ENCODE peak calls at places on chromosome 7, in ten cellular contexts. L is gastrocnemius medialis, N is left lung, V is GM23248, H is BJ, W is spleen, M is A549, E is upper lobe of right lung, B is AG09309, U is astrocyte of the spinal cord. D is an unnamed sample.

GRCh38 chr7:142784096-142784495 is 13.3 kb downstream of the PRSS2 start:
- DNase-seq in W (no peak), E (no peak), B (no peak), V (no peak), L (no peak), M (no peak), H (no peak), N (no peak), U (no peak), D (no peak)

GRCh38 chr7:108684629-108685028 is 115.0 kb downstream of the DNAJB9 start:
- DNase-seq in V (no peak), L (no peak), B (no peak), W (no peak), H (no peak), E (no peak), U (peak), M (no peak), N (no peak), D (no peak)

GRCh38 chr7:105909742-105910141 is 33.3 kb upstream of the ATXN7L1 start:
- DNase-seq in M (no peak), U (no peak), V (no peak), B (no peak), E (no peak), N (no peak), L (no peak), H (no peak), W (no peak), D (no peak)

GRCh38 chr7:12731775-12732174 is 44.3 kb downstream of the ARL4A start:
- DNase-seq in B (no peak), E (no peak), M (no peak), V (no peak), W (no peak), L (no peak), U (no peak), H (no peak), N (no peak), D (no peak)

GRCh38 chr7:43647772-43648643 is 65.1 kb downstream of the STK17A start:
- DNase-seq in N (peak), M (peak), H (peak), B (peak), U (peak), V (peak), E (peak), W (peak), L (peak), D (peak)

GRCh38 chr7:159143780-159144755 is 599 bp downstream of the VIPR2 start:
- DNase-seq in H (no peak), L (no peak), E (no peak), U (peak), W (peak), B (no peak), V (peak), M (no peak), N (no peak), D (no peak)

GRCh38 chr7:84536256-84536870 is 341.8 kb upstream of the SEMA3A start:
- DNase-seq in N (no peak), L (no peak), U (no peak), B (no peak), E (no peak), H (no peak), V (peak), W (no peak), M (peak), D (no peak)

GRCh38 chr7:114413741-114414140 is 874 bp upstream of the FOXP2 start:
- DNase-seq in E (no peak), W (no peak), H (no peak), L (no peak), N (no peak), U (peak), B (no peak), M (no peak), V (peak), D (no peak)

GRCh38 chr7:21429786-21430574 is 2.1 kb downstream of the SP4 start:
- DNase-seq in V (no peak), U (no peak), E (no peak), N (no peak), W (no peak), B (no peak), L (no peak), M (no peak), H (no peak), D (no peak)

GRCh38 chr7:55957190-55957589 is 5.5 kb downstream of the MRPS17 start:
- DNase-seq in B (no peak), E (no peak), M (no peak), W (no peak), L (no peak), N (no peak), V (no peak), H (no peak), U (no peak), D (no peak)

GRCh38 chr7:936131-937054 is 18.1 kb downstream of the ADAP1 start:
- DNase-seq in U (peak), V (peak), N (peak), H (no peak), B (no peak), E (peak), L (no peak), M (peak), W (peak), D (peak)

DNA sequence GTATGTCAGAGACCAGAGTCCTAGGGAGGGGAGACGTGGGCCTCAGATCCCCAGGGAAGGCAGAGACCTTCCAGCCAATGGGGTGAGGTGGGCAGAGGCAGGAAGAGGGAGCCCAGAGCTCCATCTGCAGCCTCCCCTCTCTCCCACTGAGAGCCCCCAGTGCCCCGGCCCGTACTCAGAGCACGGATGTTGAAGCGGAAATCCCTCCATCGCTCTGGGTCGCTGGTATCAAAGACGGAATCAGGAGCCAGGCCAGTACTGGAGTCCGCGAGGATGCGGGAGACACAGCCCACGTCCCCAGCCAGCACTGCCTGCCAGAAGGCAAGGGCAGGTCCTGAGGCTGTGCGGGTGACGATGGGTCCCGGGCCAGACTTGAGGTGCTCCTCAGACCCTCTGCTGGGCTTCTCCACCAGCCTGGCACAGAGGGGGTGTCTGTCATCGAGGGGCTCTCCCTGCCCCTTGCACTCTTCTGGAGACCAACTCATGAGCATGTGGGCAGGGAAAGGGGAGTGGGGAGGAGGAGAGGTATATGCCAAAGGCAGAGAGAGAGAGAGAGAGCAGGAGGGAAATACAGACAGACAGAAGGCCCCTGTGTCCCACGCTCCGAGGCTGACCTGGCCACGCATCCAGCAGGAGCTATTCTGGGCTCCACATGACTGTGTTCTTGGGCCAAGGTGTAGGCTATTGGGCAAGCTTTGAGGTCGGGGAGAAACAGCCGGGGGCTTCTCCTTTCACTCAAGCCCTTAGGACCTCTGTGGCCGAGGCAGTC is at the start of gene ASB10:
- DNase-seq in U (no peak), N (no peak), V (no peak), H (no peak), E (peak), W (peak), M (no peak), B (no peak), L (peak), D (no peak)
- H3K4me3 ChIP-seq in U (no peak), N (no peak), V (no peak), H (no peak), E (no peak), W (no peak), M (no peak), B (no peak), L (peak), D (no peak)

GRCh38 chr7:68038621-68039314 is 1042.1 kb downstream of the TYW1 start:
- DNase-seq in M (peak), N (no peak), H (no peak), B (no peak), L (no peak), W (no peak), U (peak), E (no peak), V (peak), D (no peak)

GRCh38 chr7:68043546-68043945 is 1046.9 kb downstream of the TYW1 start:
- DNase-seq in E (no peak), M (no peak), W (no peak), L (no peak), V (no peak), N (no peak), B (no peak), H (no peak), U (no peak), D (no peak)

GRCh38 chr7:68041559-68041958 is 1044.9 kb downstream of the TYW1 start:
- DNase-seq in L (no peak), N (no peak), B (no peak), W (no peak), H (no peak), E (no peak), M (no peak), U (no peak), V (no peak), D (no peak)
- H3K4me3 ChIP-seq in L (no peak), N (no peak), B (no peak), W (no peak), H (no peak), E (no peak), M (no peak), U (no peak), V (no peak), D (no peak)

DNA sequence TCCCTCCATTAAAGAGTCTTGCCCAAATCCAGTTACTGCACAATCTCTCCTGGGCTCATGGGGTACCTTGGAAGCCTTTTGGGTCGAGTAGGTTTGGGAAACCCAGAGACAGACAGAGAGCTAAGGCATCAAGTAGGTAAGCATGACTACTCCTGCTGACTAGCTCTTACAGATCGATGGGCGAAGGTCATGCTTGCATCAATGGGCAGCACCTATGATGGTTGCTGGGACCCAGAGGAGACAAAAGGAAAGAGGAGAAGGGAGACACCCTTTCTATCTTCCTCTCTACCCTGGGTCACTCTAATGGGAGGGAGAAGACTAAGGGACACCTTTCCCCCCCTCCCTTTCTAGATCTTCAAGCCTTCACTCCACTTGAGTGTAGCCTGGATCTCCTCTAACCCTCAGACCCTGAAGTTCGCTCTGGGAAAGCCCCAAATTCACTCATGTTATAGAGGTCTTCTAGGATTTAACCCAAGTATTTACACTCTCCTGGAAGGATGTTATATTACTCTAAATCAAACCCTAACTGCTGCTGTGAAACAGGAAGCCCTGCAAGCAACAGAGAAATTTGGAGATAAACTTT is 31.6 kb upstream of the ZNF746 start:
- DNase-seq in H (no peak), W (no peak), V (peak), U (peak), N (no peak), E (no peak), B (no peak), M (no peak), L (no peak), D (no peak)
- H3K4me3 ChIP-seq in H (no peak), W (no peak), V (no peak), U (no peak), N (no peak), E (no peak), B (no peak), M (no peak), L (no peak), D (no peak)

GRCh38 chr7:130669051-130669700 is 628 bp upstream of the COPG2 start:
- DNase-seq in N (no peak), B (no peak), M (no peak), H (no peak), V (no peak), U (no peak), W (no peak), E (no peak), L (no peak), D (no peak)

GRCh38 chr7:130672146-130672545 is 3.6 kb upstream of the COPG2 start:
- DNase-seq in V (no peak), U (no peak), W (no peak), L (no peak), N (no peak), E (no peak), B (no peak), H (no peak), M (no peak), D (no peak)

GRCh38 chr7:130662426-130662825 is 6.1 kb downstream of the COPG2 start:
- DNase-seq in V (no peak), H (no peak), N (no peak), L (no peak), B (no peak), U (no peak), W (no peak), E (no peak), M (no peak), D (no peak)

GRCh38 chr7:130668258-130669050 is at the start of gene COPG2:
- DNase-seq in M (peak), V (peak), E (peak), N (peak), L (peak), U (peak), B (peak), H (peak), W (peak), D (peak)

DNA sequence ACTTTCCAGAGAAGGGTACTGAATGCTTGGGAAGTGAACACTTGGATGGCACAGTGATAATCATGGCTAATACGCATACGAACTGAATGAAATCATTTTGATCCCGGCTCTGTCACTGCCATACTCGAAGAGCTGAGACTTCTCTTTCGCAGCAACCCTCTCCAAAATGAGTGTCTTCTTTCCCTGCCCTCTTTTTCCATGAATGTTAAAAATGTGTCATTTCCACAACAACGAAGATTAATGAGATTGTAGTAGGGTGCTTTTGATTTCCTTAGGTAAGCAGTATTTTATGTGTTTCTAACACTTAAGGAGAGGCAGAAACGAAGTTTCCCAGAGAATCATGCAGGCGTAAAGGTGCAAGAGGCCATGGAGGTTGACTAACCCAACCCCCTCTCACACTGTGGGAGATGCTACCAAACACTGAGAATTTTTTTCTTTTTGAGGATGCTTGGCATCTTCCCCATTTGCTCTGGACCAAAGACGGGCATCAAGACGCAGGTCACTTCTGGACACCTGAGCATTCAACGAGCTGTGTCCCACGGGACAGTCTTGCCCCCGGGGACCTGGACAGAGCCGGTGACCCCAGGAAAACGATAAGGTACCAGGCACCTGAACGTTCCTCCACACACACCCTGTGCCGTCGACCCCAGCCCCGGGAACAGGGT is 823 bp downstream of the COPG2 start:
- DNase-seq in E (no peak), N (no peak), V (peak), W (no peak), U (peak), H (no peak), B (no peak), L (peak), M (peak), D (no peak)
- H3K4me3 ChIP-seq in E (peak), N (peak), V (peak), W (peak), U (peak), H (peak), B (peak), L (peak), M (peak), D (peak)

DNA sequence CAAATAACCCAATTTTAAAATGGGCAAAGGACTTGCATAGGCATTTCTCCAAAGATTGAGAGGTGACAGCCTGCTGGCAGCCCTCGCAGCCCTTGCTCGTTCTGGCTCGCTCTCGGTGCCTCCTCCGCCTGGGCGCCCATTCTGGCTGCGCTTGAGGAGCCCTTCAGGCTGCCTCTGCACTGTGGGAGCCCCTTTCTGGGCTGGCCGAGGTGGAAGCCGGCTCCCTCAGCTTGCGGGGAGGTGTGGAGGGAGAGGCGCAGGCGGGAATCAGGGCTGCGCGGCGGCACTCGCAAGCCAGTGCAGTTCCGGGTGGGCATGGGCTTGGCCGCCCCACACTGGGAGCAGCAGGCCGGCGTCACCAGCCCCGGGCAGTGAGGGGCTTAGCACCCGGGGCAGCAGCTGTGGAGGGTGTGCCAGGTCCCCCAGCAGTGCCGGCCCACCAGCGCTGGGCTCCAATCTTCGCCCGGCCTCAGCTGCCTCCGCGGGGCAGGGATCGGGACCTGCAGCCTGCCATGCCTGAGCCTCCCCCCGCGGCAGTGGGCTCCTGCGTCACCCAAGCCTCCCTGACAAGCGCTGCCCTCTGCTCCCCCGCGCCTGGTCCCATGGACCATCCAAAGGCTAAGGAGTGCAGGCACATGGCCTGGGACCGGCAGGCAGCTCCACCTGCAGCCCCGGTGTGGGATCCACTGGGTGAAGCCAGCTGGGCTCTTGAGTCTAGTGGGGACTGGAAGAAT is 54.0 kb upstream of the GALNT17 start:
- DNase-seq in L (no peak), H (no peak), U (no peak), N (peak), V (no peak), M (no peak), E (no peak), B (no peak), W (no peak), D (no peak)
- H3K4me3 ChIP-seq in L (no peak), H (no peak), U (no peak), N (no peak), V (no peak), M (no peak), E (no peak), B (no peak), W (no peak), D (no peak)

DNA sequence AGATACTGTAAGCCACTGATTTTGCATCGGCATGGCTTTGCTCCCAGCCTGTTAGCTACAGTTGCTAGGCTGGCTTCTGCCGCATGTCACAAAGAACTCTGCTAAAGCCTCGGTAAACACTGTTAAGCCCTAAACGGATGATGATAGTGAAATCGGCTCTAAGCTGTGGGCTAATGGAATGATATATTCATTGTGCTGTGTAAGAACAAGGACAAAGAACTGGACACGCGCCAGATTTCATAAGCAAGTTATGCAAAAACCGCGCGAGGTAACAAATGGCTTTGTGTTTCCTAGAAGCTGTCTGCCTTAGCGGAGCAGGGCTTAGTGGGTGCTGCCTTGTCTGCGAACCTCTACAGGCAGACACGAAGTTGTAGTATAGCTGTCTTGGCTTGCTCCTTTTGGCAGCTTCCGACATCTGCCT is 331.3 kb upstream of the COBL start:
- DNase-seq in M (no peak), H (no peak), V (no peak), W (no peak), N (no peak), L (no peak), E (no peak), U (peak), B (no peak), D (peak)
- H3K4me3 ChIP-seq in M (no peak), H (no peak), V (no peak), W (no peak), N (no peak), L (no peak), E (no peak), U (no peak), B (no peak), D (no peak)

GRCh38 chr7:32070406-32071360 is at the start of gene PDE1C:
- DNase-seq in U (peak), L (no peak), N (peak), V (peak), B (no peak), E (no peak), W (no peak), H (no peak), M (peak), D (no peak)
- H3K4me3 ChIP-seq in U (peak), L (peak), N (peak), V (peak), B (peak), E (peak), W (peak), H (peak), M (peak), D (peak)

DNA sequence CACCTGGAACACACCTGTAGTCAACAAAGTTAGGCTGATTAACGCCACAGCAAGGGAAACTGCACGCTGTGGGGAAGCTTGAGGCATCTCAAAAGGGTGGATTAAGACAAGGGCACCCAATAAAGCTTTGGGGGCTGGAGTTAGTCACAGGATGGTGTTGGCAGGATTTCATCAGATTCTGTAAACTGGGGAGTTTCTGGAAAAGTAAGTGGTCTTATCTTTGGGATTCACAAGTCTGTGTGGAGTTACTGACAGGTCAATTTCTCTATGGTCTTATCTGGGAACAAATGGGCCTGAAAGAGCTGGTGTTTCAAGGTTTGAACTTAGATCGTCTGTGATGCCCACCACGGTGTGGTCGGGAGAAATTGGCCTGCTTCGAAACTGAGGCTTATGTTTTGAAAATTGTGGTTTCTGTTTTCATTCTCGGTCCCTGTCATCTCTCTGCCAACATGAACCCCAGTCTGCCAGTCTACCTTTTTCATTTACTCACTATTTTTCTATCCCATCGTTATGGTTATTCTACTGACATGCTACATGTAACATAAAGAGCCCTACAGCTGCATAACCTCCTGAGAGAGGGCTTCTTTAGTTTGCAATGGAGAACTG is 23.8 kb upstream of the AOAH start:
- DNase-seq in M (no peak), L (no peak), W (no peak), B (no peak), H (no peak), E (no peak), N (no peak), U (no peak), V (no peak), D (no peak)
- H3K4me3 ChIP-seq in M (no peak), L (no peak), W (no peak), B (no peak), H (no peak), E (no peak), N (no peak), U (no peak), V (no peak), D (no peak)

D was measured in transverse colon.